ENCODE peak calls at places on chromosomes 6 and 20, in six cellular contexts. K, C, E, U, F and I are unnamed samples.

GRCh38 chr6:127343753-127344659 is 597 bp upstream of the ECHDC1 start:
- DNase-seq in F (no peak), U (peak), E (no peak), K (no peak), C (no peak), I (no peak)

GRCh38 chr20:44471481-44471882 is 4.2 kb upstream of the TTPAL start:
- DNase-seq in U (no peak), E (no peak), C (no peak), K (no peak), F (no peak), I (no peak)

GRCh38 chr6:40038626-40039025 is 104.4 kb upstream of the MOCS1 start:
- DNase-seq in U (no peak), K (no peak), F (no peak), C (no peak), E (no peak), I (no peak)

GRCh38 chr20:46636981-46637860 is 14.0 kb downstream of the SLC13A3 start:
- DNase-seq in E (no peak), C (no peak), U (no peak), F (no peak), K (no peak), I (no peak)

GRCh38 chr20:48431635-48432034 is 396.2 kb downstream of the PREX1 start:
- DNase-seq in K (no peak), C (no peak), E (no peak), U (no peak), F (no peak), I (no peak)

GRCh38 chr20:64224344-64225165 is 31.0 kb upstream of the PCMTD2 start:
- DNase-seq in K (no peak), U (no peak), F (peak), C (no peak), E (no peak), I (no peak)

GRCh38 chr6:132357120-132357519 is 44.2 kb downstream of the MOXD1 start:
- DNase-seq in K (no peak), C (no peak), E (no peak), U (peak), F (no peak), I (no peak)

GRCh38 chr20:22217712-22218352 is 366.5 kb downstream of the FOXA2 start:
- DNase-seq in F (no peak), C (no peak), K (no peak), E (no peak), U (no peak), I (no peak)

GRCh38 chr6:111591370-111591900 is 14.2 kb downstream of the TRAF3IP2 start:
- DNase-seq in F (no peak), E (no peak), U (no peak), K (no peak), C (peak), I (peak)

GRCh38 chr20:63000958-63001357 is 5.8 kb downstream of the BHLHE23 start:
- DNase-seq in U (no peak), C (no peak), E (no peak), F (no peak), K (no peak), I (no peak)

GRCh38 chr6:100512203-100512862 is 47.6 kb upstream of the SIM1 start:
- DNase-seq in K (no peak), U (no peak), E (no peak), C (no peak), F (no peak), I (no peak)

GRCh38 chr6:3090013-3090412 is 21.7 kb downstream of the RIPK1 start:
- DNase-seq in C (no peak), U (no peak), F (no peak), K (no peak), E (no peak), I (no peak)

GRCh38 chr20:49612127-49612738 is 44.3 kb upstream of the PTGIS start:
- DNase-seq in K (no peak), U (no peak), E (no peak), C (no peak), F (peak), I (peak)

GRCh38 chr20:53677447-53678314 is 84.0 kb upstream of the ZNF217 start:
- DNase-seq in C (peak), U (no peak), F (peak), K (peak), E (peak), I (peak)

GRCh38 chr20:59752101-59752586 is 147.8 kb downstream of the PHACTR3 start:
- DNase-seq in E (no peak), K (no peak), C (no peak), F (peak), U (no peak), I (peak)

GRCh38 chr6:33898771-33899170 is 95.0 kb upstream of the MLN start:
- DNase-seq in C (no peak), U (no peak), K (no peak), E (no peak), F (no peak), I (no peak)

GRCh38 chr6:50724381-50725124 is 11.2 kb downstream of the TFAP2D start:
- DNase-seq in C (no peak), K (peak), E (no peak), U (no peak), F (no peak), I (no peak)